ENCODE peak calls at places on chromosomes 4 and X, in nine cellular contexts. A is Daoy, C is ovary, D is Right ventricle myocardium inferior, X is ELF-1, H is heart left ventricle, T is neuronal stem cell, Y is AG20443, B is EL. O is an unnamed sample.

GRCh38 chrX:41384041-41384705 is 50.2 kb downstream of the DDX3X start:
- DNase-seq in A (peak), B (peak), X (peak), D (peak), Y (peak), C (peak), T (no peak), H (peak), O (peak)

GRCh38 chrX:34631826-34632225 is 25.3 kb downstream of the TMEM47 start:
- DNase-seq in T (no peak), C (no peak), X (no peak), H (no peak), D (no peak), A (no peak), Y (no peak), B (no peak), O (no peak)

GRCh38 chr4:10611673-10612072 is 72.9 kb downstream of the CLNK start:
- DNase-seq in X (peak), D (no peak), C (no peak), A (peak), H (peak), T (no peak), Y (peak), B (peak), O (no peak)

GRCh38 chr4:55351824-55352223 is 5.8 kb downstream of the SRD5A3 start:
- DNase-seq in T (no peak), B (no peak), C (no peak), X (no peak), H (no peak), A (no peak), D (no peak), Y (no peak), O (no peak)

GRCh38 chr4:177554966-177555574 is 112.8 kb upstream of the AGA start:
- DNase-seq in D (no peak), T (peak), C (no peak), H (no peak), Y (peak), B (peak), A (peak), X (no peak), O (no peak)

GRCh38 chr4:138659640-138660325 is 355.8 kb upstream of the NOCT start:
- DNase-seq in C (no peak), T (no peak), Y (no peak), H (no peak), B (no peak), X (peak), A (peak), D (no peak), O (no peak)

GRCh38 chr4:7876096-7876993 is 63.3 kb downstream of the AFAP1 start:
- DNase-seq in A (peak), H (no peak), Y (peak), X (peak), T (no peak), C (no peak), D (no peak), B (peak), O (no peak)

GRCh38 chr4:165768281-165768680 is 104.8 kb upstream of the TLL1 start:
- DNase-seq in C (no peak), T (no peak), B (no peak), X (no peak), A (no peak), H (no peak), D (no peak), Y (no peak), O (no peak)

GRCh38 chr4:167101035-167101434 is 133.3 kb downstream of the SPOCK3 start:
- DNase-seq in D (no peak), H (no peak), C (no peak), X (no peak), B (no peak), A (no peak), Y (no peak), T (no peak), O (no peak)

GRCh38 chr4:8285976-8286718 is 16.6 kb downstream of the HTRA3 start:
- DNase-seq in B (no peak), D (peak), Y (no peak), A (no peak), T (no peak), X (no peak), C (peak), H (peak), O (peak)

GRCh38 chr4:140237616-140238352 is 83.8 kb upstream of the MAML3 start:
- DNase-seq in D (peak), C (peak), H (peak), B (peak), T (peak), X (peak), A (peak), Y (peak), O (peak)

GRCh38 chrX:10326578-10326977 is 169.8 kb downstream of the CLCN4 start:
- DNase-seq in H (no peak), Y (peak), B (peak), T (no peak), A (peak), C (no peak), D (no peak), X (peak), O (no peak)